ENCODE peak calls at places on chromosome 19, in eight cellular contexts. D, U, H, E, F, T, Z and O are unnamed samples.

GRCh38 chr19:294819-295686 is 3.9 kb upstream of the PLPP2 start:
- DNase-seq in D (peak), U (peak), H (no peak), E (no peak), F (no peak), T (peak), Z (no peak), O (no peak)

GRCh38 chr19:12884926-12885748 is 1.9 kb downstream of the KLF1 start:
- DNase-seq in D (peak), U (no peak), H (peak), E (peak), F (peak), T (peak), Z (peak), O (peak)

GRCh38 chr19:49881672-49882394 is 4.3 kb downstream of the TBC1D17 start:
- DNase-seq in D (no peak), U (no peak), H (no peak), E (no peak), F (no peak), T (no peak), Z (no peak), O (peak)

GRCh38 chr19:46513461-46514236 is 18.0 kb upstream of the PNMA8B start:
- DNase-seq in D (peak), U (peak), H (peak), E (peak), F (peak), T (peak), Z (peak), O (peak)

GRCh38 chr19:45171211-45171623 is 6.8 kb downstream of the TRAPPC6A start:
- DNase-seq in D (no peak), U (no peak), H (no peak), E (no peak), F (no peak), T (peak), Z (no peak), O (no peak)

GRCh38 chr19:49357186-49357585 is 5.0 kb downstream of the TEAD2 start:
- DNase-seq in D (peak), U (no peak), H (no peak), E (no peak), F (no peak), T (no peak), Z (no peak), O (no peak)

GRCh38 chr19:855566-856120 is 3.5 kb downstream of the ELANE start:
- DNase-seq in D (no peak), U (no peak), H (no peak), E (no peak), F (no peak), T (no peak), Z (no peak), O (peak)

GRCh38 chr19:55579766-55580621 is 654 bp downstream of the ZNF579 start:
- DNase-seq in D (peak), U (peak), H (peak), E (no peak), F (no peak), T (peak), Z (peak), O (no peak)

GRCh38 chr19:49862411-49863253 is 4.7 kb downstream of the PNKP start:
- DNase-seq in D (no peak), U (no peak), H (no peak), E (no peak), F (no peak), T (peak), Z (no peak), O (no peak)

GRCh38 chr19:3365093-3365446 is 1.3 kb upstream of the NFIC start:
- DNase-seq in D (no peak), U (no peak), H (no peak), E (no peak), F (no peak), T (no peak), Z (no peak), O (no peak)

GRCh38 chr19:33675501-33676124 is 53.9 kb downstream of the CHST8 start:
- DNase-seq in D (no peak), U (no peak), H (no peak), E (no peak), F (no peak), T (no peak), Z (no peak), O (peak)

GRCh38 chr19:1026189-1027019 is at the start of gene CNN2:
- DNase-seq in D (peak), U (peak), H (peak), E (peak), F (no peak), T (peak), Z (peak), O (peak)

GRCh38 chr19:4388171-4389063 is 11.9 kb downstream of the SH3GL1 start:
- DNase-seq in D (no peak), U (no peak), H (no peak), E (peak), F (no peak), T (peak), Z (peak), O (peak)

GRCh38 chr19:1066748-1067340 is at the start of gene ARHGAP45:
- DNase-seq in D (peak), U (no peak), H (no peak), E (no peak), F (no peak), T (peak), Z (no peak), O (peak)

GRCh38 chr19:4914736-4915501 is 5.6 kb downstream of the UHRF1 start:
- DNase-seq in D (peak), U (peak), H (peak), E (no peak), F (no peak), T (no peak), Z (peak), O (no peak)

GRCh38 chr19:409515-410242 is 732 bp upstream of the C2CD4C start:
- DNase-seq in D (peak), U (no peak), H (no peak), E (no peak), F (no peak), T (no peak), Z (no peak), O (no peak)